ENCODE peak calls at places on chromosomes 3 and 15, in ten cellular contexts. T, J, S, Q, W, C, U, F, L and K are unnamed samples.
A peak's percentile ranks its signal among the peaks of the same experiment; 100 is the strongest.

GRCh38 chr3:87361271-87361670 is 84.9 kb upstream of the POU1F1 start:
- DNase-seq in T (no peak), J (no peak), S (no peak), Q (no peak), W (no peak), C (no peak), U (no peak), F (no peak), L (no peak), K (no peak)

GRCh38 chr15:62326460-62327011 is 161.5 kb upstream of the C2CD4B start:
- DNase-seq in T (no peak), J (no peak), S (no peak), Q (no peak), W (no peak), C (no peak), U (no peak), F (peak; percentile 52), L (no peak), K (no peak)

GRCh38 chr3:59774613-59775012 is 724.8 kb upstream of the CFAP20DC start:
- DNase-seq in T (no peak), J (no peak), S (no peak), Q (peak; percentile 62), W (peak; percentile 90), C (peak; percentile 85), U (no peak), F (no peak), L (no peak), K (peak; percentile 48)

GRCh38 chr3:172107403-172107802 is 68.0 kb downstream of the FNDC3B start:
- DNase-seq in T (no peak), J (no peak), S (peak; percentile 54), Q (no peak), W (no peak), C (no peak), U (no peak), F (no peak), L (no peak), K (peak; percentile 35)

GRCh38 chr15:69478259-69478687 is 25.7 kb downstream of the RPLP1 start:
- DNase-seq in T (no peak), J (peak; percentile 43), S (peak; percentile 81), Q (peak; percentile 50), W (peak; percentile 44), C (no peak), U (peak; percentile 91), F (peak; percentile 74), L (peak; percentile 41), K (no peak)

GRCh38 chr3:41198046-41198445 is 1.3 kb upstream of the CTNNB1 start:
- DNase-seq in T (no peak), J (no peak), S (peak; percentile 6), Q (no peak), W (no peak), C (no peak), U (no peak), F (no peak), L (no peak), K (no peak)

GRCh38 chr3:148466143-148466542 is 231.6 kb upstream of the AGTR1 start:
- DNase-seq in T (no peak), J (no peak), S (no peak), Q (peak; percentile 79), W (peak; percentile 73), C (no peak), U (peak; percentile 50), F (no peak), L (no peak), K (peak; percentile 26)

GRCh38 chr3:97297032-97297431 is 467.5 kb upstream of the ARL6 start:
- DNase-seq in T (no peak), J (no peak), S (no peak), Q (no peak), W (no peak), C (no peak), U (no peak), F (no peak), L (no peak), K (no peak)

GRCh38 chr15:27847775-27848710 is 251.1 kb downstream of the OCA2 start:
- DNase-seq in T (no peak), J (no peak), S (no peak), Q (no peak), W (no peak), C (no peak), U (no peak), F (no peak), L (no peak), K (no peak)

GRCh38 chr3:13006216-13006990 is 66.8 kb downstream of the IQSEC1 start:
- DNase-seq in T (no peak), J (no peak), S (no peak), Q (no peak), W (no peak), C (no peak), U (no peak), F (no peak), L (no peak), K (no peak)

GRCh38 chr15:38610748-38611147 is 46.1 kb upstream of the RASGRP1 start:
- DNase-seq in T (no peak), J (no peak), S (no peak), Q (no peak), W (no peak), C (no peak), U (no peak), F (no peak), L (no peak), K (no peak)

GRCh38 chr3:23324745-23325144 is 121.6 kb downstream of the UBE2E2 start:
- DNase-seq in T (no peak), J (no peak), S (peak; percentile 26), Q (peak; percentile 63), W (peak; percentile 65), C (peak; percentile 12), U (no peak), F (no peak), L (no peak), K (peak; percentile 8)

GRCh38 chr3:45795882-45796765 is at the start of gene SLC6A20:
- DNase-seq in T (no peak), J (no peak), S (no peak), Q (no peak), W (no peak), C (no peak), U (peak; percentile 80), F (no peak), L (no peak), K (peak; percentile 23)

GRCh38 chr3:64802460-64802859 is 114.7 kb upstream of the ADAMTS9 start:
- DNase-seq in T (no peak), J (no peak), S (no peak), Q (no peak), W (peak; percentile 17), C (no peak), U (no peak), F (no peak), L (no peak), K (no peak)

GRCh38 chr3:41683666-41684350 is 278.1 kb downstream of the ULK4 start:
- DNase-seq in T (no peak), J (no peak), S (no peak), Q (peak; percentile 34), W (peak; percentile 54), C (no peak), U (no peak), F (peak; percentile 69), L (no peak), K (peak; percentile 24)

GRCh38 chr15:39628821-39629220 is 47.9 kb downstream of the THBS1 start:
- DNase-seq in T (no peak), J (no peak), S (no peak), Q (no peak), W (peak; percentile 10), C (no peak), U (no peak), F (no peak), L (no peak), K (peak; percentile 38)

GRCh38 chr15:40939909-40940801 is 11.0 kb downstream of the DLL4 start:
- DNase-seq in T (no peak), J (no peak), S (peak; percentile 50), Q (no peak), W (no peak), C (no peak), U (no peak), F (no peak), L (peak; percentile 49), K (peak; percentile 40)

GRCh38 chr3:149527531-149528343 is 53.2 kb downstream of the TM4SF4 start:
- DNase-seq in T (no peak), J (no peak), S (no peak), Q (peak; percentile 55), W (peak; percentile 39), C (no peak), U (no peak), F (peak; percentile 75), L (no peak), K (no peak)
- TF ChIP-seq CTCF in T (no peak), J (no peak), S (no peak), Q (peak; percentile 34), W (peak; percentile 21), C (peak; percentile 31), U (peak; percentile 53), F (peak; percentile 51), L (peak; percentile 59), K (peak; percentile 18)

GRCh38 chr15:68400066-68400456 is 31.9 kb downstream of the ITGA11 start:
- DNase-seq in T (no peak), J (no peak), S (no peak), Q (peak; percentile 39), W (no peak), C (no peak), U (no peak), F (peak; percentile 86), L (no peak), K (no peak)

GRCh38 chr15:68396068-68396467 is 35.9 kb downstream of the ITGA11 start:
- DNase-seq in T (no peak), J (no peak), S (no peak), Q (no peak), W (no peak), C (no peak), U (no peak), F (no peak), L (no peak), K (no peak)

GRCh38 chr15:68402432-68403160 is 29.4 kb downstream of the ITGA11 start:
- DNase-seq in T (no peak), J (peak; percentile 8), S (no peak), Q (no peak), W (no peak), C (no peak), U (peak; percentile 26), F (no peak), L (no peak), K (no peak)

GRCh38 chr15:68401496-68402431 is 30.2 kb downstream of the ITGA11 start:
- DNase-seq in T (no peak), J (no peak), S (no peak), Q (no peak), W (no peak), C (no peak), U (no peak), F (no peak), L (no peak), K (no peak)

GRCh38 chr15:68399096-68400065 is 32.6 kb downstream of the ITGA11 start:
- DNase-seq in T (no peak), J (no peak), S (no peak), Q (no peak), W (no peak), C (no peak), U (no peak), F (no peak), L (no peak), K (no peak)
- H3K4me3 ChIP-seq in T (no peak overlapping the region), J (no peak overlapping the region), S (no peak overlapping the region), Q (no peak overlapping the region), W (no peak overlapping the region), C (no peak overlapping the region), U (no peak overlapping the region), F (no peak overlapping the region), L (no peak overlapping the region), K (no peak overlapping the region)

GRCh38 chr3:180680097-180680430 is 775 bp upstream of the CCDC39 start:
- DNase-seq in T (no peak), J (peak; percentile 25), S (peak; percentile 2), Q (peak; percentile 47), W (peak; percentile 18), C (no peak), U (peak; percentile 84), F (peak; percentile 32), L (no peak), K (peak; percentile 21)
- TF ChIP-seq CTCF in T (peak; percentile 34), J (no peak), S (no peak), Q (peak; percentile 54), W (peak; percentile 38), C (peak; percentile 60), U (peak; percentile 92), F (peak; percentile 33), L (peak; percentile 20), K (peak; percentile 33)

GRCh38 chr3:129317014-129317771 is 38.5 kb downstream of the HMCES start:
- DNase-seq in T (no peak), J (peak; percentile 44), S (no peak), Q (no peak), W (no peak), C (no peak), U (no peak), F (no peak), L (no peak), K (no peak)
- H3K4me3 ChIP-seq in T (peak overlapping the region; percentile 98), J (peak overlapping the region; percentile 63), S (no peak overlapping the region), Q (peak overlapping the region; percentile 61), W (peak overlapping the region; percentile 91), C (peak overlapping the region; percentile 71), U (peak overlapping the region; percentile 82), F (peak overlapping the region; percentile 97), L (peak overlapping the region; percentile 97), K (peak overlapping the region; percentile 92)